ENCODE peak calls at places on chromosomes 2 and 18, in seven cellular contexts. One of them, this sample, is unnamed.

GRCh38 chr2:100592226-100592625 is 29.4 kb downstream of the PDCL3 start:
- DNase-seq in spleen: no peak
- DNase-seq in heart left ventricle: no peak
- DNase-seq in Caki2: no peak
- DNase-seq in dorsolateral prefrontal cortex: no peak
- DNase-seq in Right ventricle myocardium superior: no peak
- DNase-seq in foreskin keratinocyte: no peak
- DNase-seq in this sample: no peak

GRCh38 chr18:40347261-40347660 is 1607.8 kb upstream of the PIK3C3 start:
- DNase-seq in spleen: no peak
- DNase-seq in heart left ventricle: no peak
- DNase-seq in Caki2: no peak
- DNase-seq in dorsolateral prefrontal cortex: no peak
- DNase-seq in Right ventricle myocardium superior: no peak
- DNase-seq in foreskin keratinocyte: no peak
- DNase-seq in this sample: no peak

GRCh38 chr18:3411854-3412268 is 38.1 kb upstream of the TGIF1 start:
- DNase-seq in spleen: peak
- DNase-seq in heart left ventricle: no peak
- DNase-seq in Caki2: no peak
- DNase-seq in dorsolateral prefrontal cortex: no peak
- DNase-seq in Right ventricle myocardium superior: peak
- DNase-seq in foreskin keratinocyte: peak
- DNase-seq in this sample: no peak

GRCh38 chr18:39635192-39635591 is 2069.6 kb upstream of the CELF4 start:
- DNase-seq in spleen: no peak
- DNase-seq in heart left ventricle: no peak
- DNase-seq in Caki2: no peak
- DNase-seq in dorsolateral prefrontal cortex: no peak
- DNase-seq in Right ventricle myocardium superior: no peak
- DNase-seq in foreskin keratinocyte: no peak
- DNase-seq in this sample: no peak

GRCh38 chr2:159381574-159381973 is 95.1 kb upstream of the WDSUB1 start:
- DNase-seq in spleen: no peak
- DNase-seq in heart left ventricle: no peak
- DNase-seq in Caki2: peak
- DNase-seq in dorsolateral prefrontal cortex: no peak
- DNase-seq in Right ventricle myocardium superior: no peak
- DNase-seq in foreskin keratinocyte: no peak
- DNase-seq in this sample: no peak

GRCh38 chr18:21117385-21118135 is 5.9 kb upstream of the ROCK1 start:
- DNase-seq in spleen: no peak
- DNase-seq in heart left ventricle: no peak
- DNase-seq in Caki2: no peak
- DNase-seq in dorsolateral prefrontal cortex: no peak
- DNase-seq in Right ventricle myocardium superior: no peak
- DNase-seq in foreskin keratinocyte: no peak
- DNase-seq in this sample: no peak

GRCh38 chr18:62452280-62452824 is 70.5 kb upstream of the ZCCHC2 start:
- DNase-seq in spleen: no peak
- DNase-seq in heart left ventricle: no peak
- DNase-seq in Caki2: no peak
- DNase-seq in dorsolateral prefrontal cortex: no peak
- DNase-seq in Right ventricle myocardium superior: no peak
- DNase-seq in foreskin keratinocyte: no peak
- DNase-seq in this sample: peak

GRCh38 chr2:234595829-234596228 is 98.9 kb upstream of the ARL4C start:
- DNase-seq in spleen: no peak
- DNase-seq in heart left ventricle: no peak
- DNase-seq in Caki2: no peak
- DNase-seq in dorsolateral prefrontal cortex: no peak
- DNase-seq in Right ventricle myocardium superior: no peak
- DNase-seq in foreskin keratinocyte: no peak
- DNase-seq in this sample: no peak

GRCh38 chr2:217713395-217714267 is 289.2 kb downstream of the TNS1 start:
- DNase-seq in spleen: peak
- DNase-seq in heart left ventricle: peak
- DNase-seq in Caki2: peak
- DNase-seq in dorsolateral prefrontal cortex: peak
- DNase-seq in Right ventricle myocardium superior: peak
- DNase-seq in foreskin keratinocyte: peak
- DNase-seq in this sample: peak

GRCh38 chr2:153891061-153891460 is 19.3 kb downstream of the GALNT13 start:
- DNase-seq in spleen: no peak
- DNase-seq in heart left ventricle: no peak
- DNase-seq in Caki2: no peak
- DNase-seq in dorsolateral prefrontal cortex: no peak
- DNase-seq in Right ventricle myocardium superior: no peak
- DNase-seq in foreskin keratinocyte: no peak
- DNase-seq in this sample: no peak

GRCh38 chr2:64558682-64559081 is 34.6 kb downstream of the AFTPH start:
- DNase-seq in spleen: no peak
- DNase-seq in heart left ventricle: no peak
- DNase-seq in Caki2: no peak
- DNase-seq in dorsolateral prefrontal cortex: no peak
- DNase-seq in Right ventricle myocardium superior: no peak
- DNase-seq in foreskin keratinocyte: no peak
- DNase-seq in this sample: no peak

GRCh38 chr2:176100547-176101140 is 1.0 kb downstream of the HOXD12 start:
- DNase-seq in spleen: no peak
- DNase-seq in heart left ventricle: no peak
- DNase-seq in Caki2: no peak
- DNase-seq in dorsolateral prefrontal cortex: no peak
- DNase-seq in Right ventricle myocardium superior: no peak
- DNase-seq in foreskin keratinocyte: no peak
- DNase-seq in this sample: no peak

GRCh38 chr2:137050949-137051348 is 285.6 kb downstream of the THSD7B start:
- DNase-seq in spleen: no peak
- DNase-seq in heart left ventricle: no peak
- DNase-seq in Caki2: no peak
- DNase-seq in dorsolateral prefrontal cortex: no peak
- DNase-seq in Right ventricle myocardium superior: no peak
- DNase-seq in foreskin keratinocyte: no peak
- DNase-seq in this sample: peak

GRCh38 chr2:12605936-12606335 is 110.8 kb upstream of the TRIB2 start:
- DNase-seq in spleen: no peak
- DNase-seq in heart left ventricle: no peak
- DNase-seq in Caki2: no peak
- DNase-seq in dorsolateral prefrontal cortex: no peak
- DNase-seq in Right ventricle myocardium superior: no peak
- DNase-seq in foreskin keratinocyte: no peak
- DNase-seq in this sample: no peak

GRCh38 chr2:212282596-212283330 is 255.8 kb downstream of the ERBB4 start:
- DNase-seq in spleen: no peak
- DNase-seq in heart left ventricle: no peak
- DNase-seq in Caki2: no peak
- DNase-seq in dorsolateral prefrontal cortex: no peak
- DNase-seq in Right ventricle myocardium superior: no peak
- DNase-seq in foreskin keratinocyte: no peak
- DNase-seq in this sample: no peak

GRCh38 chr2:182605166-182605565 is 110.9 kb upstream of the DNAJC10 start:
- DNase-seq in spleen: no peak
- DNase-seq in heart left ventricle: no peak
- DNase-seq in Caki2: no peak
- DNase-seq in dorsolateral prefrontal cortex: no peak
- DNase-seq in Right ventricle myocardium superior: no peak
- DNase-seq in foreskin keratinocyte: no peak
- DNase-seq in this sample: no peak

GRCh38 chr2:180706694-180707093 is 273.7 kb upstream of the UBE2E3 start:
- DNase-seq in spleen: no peak
- DNase-seq in heart left ventricle: no peak
- DNase-seq in Caki2: no peak
- DNase-seq in dorsolateral prefrontal cortex: no peak
- DNase-seq in Right ventricle myocardium superior: no peak
- DNase-seq in foreskin keratinocyte: no peak
- DNase-seq in this sample: no peak

GRCh38 chr2:170369894-170370293 is 191.9 kb downstream of the MYO3B start:
- DNase-seq in spleen: no peak
- DNase-seq in heart left ventricle: no peak
- DNase-seq in Caki2: peak
- DNase-seq in dorsolateral prefrontal cortex: no peak
- DNase-seq in Right ventricle myocardium superior: no peak
- DNase-seq in foreskin keratinocyte: no peak
- DNase-seq in this sample: peak